ENCODE peak calls at places on chromosomes 11 and 22, in six cellular contexts. D is mucosa of descending colon, L is AG09309, W is PC-9, H is dorsolateral prefrontal cortex, R is EL. X is an unnamed sample.

GRCh38 chr22:32103648-32104326 is 55.3 kb downstream of the C22orf42 start:
- DNase-seq in D (no peak), L (no peak), W (no peak), H (no peak), R (peak; percentile 9), X (no peak)

GRCh38 chr11:67520856-67521824 is 2.1 kb downstream of the CABP2 start:
- DNase-seq in D (no peak), L (no peak), W (no peak), H (no peak), R (no peak), X (no peak)

GRCh38 chr11:73274722-73275380 is 2.7 kb downstream of the P2RY6 start:
- DNase-seq in D (no peak), L (no peak), W (no peak), H (no peak), R (no peak), X (no peak)

GRCh38 chr11:92480519-92480918 is 255.9 kb downstream of the FAT3 start:
- DNase-seq in D (no peak), L (peak; percentile 2), W (no peak), H (no peak), R (peak; percentile 37), X (no peak)

GRCh38 chr11:11977206-11977938 is 31.1 kb downstream of the DKK3 start:
- DNase-seq in D (no peak), L (peak; percentile 65), W (peak; percentile 49), H (no peak), R (peak; percentile 97), X (peak; percentile 69)

GRCh38 chr22:37801946-37802309 is 5.8 kb upstream of the GCAT start:
- DNase-seq in D (no peak), L (no peak), W (no peak), H (no peak), R (no peak), X (no peak)

GRCh38 chr22:27474112-27474571 is 327.4 kb downstream of the MN1 start:
- DNase-seq in D (no peak), L (no peak), W (peak; percentile 31), H (no peak), R (no peak), X (no peak)

GRCh38 chr11:64862914-64863313 is 15.5 kb downstream of the EHD1 start:
- DNase-seq in D (no peak), L (no peak), W (no peak), H (no peak), R (no peak), X (no peak)

GRCh38 chr11:73396251-73396930 is 20.2 kb downstream of the RELT start:
- DNase-seq in D (peak; percentile 13), L (no peak), W (no peak), H (no peak), R (no peak), X (no peak)

GRCh38 chr22:26547426-26547825 is 35.2 kb upstream of the TFIP11 start:
- DNase-seq in D (no peak), L (no peak), W (no peak), H (no peak), R (peak; percentile 13), X (no peak)

GRCh38 chr11:69647761-69648497 is 7.0 kb downstream of the CCND1 start:
- DNase-seq in D (peak; percentile 11), L (no peak), W (no peak), H (no peak), R (no peak), X (no peak)

GRCh38 chr11:57266157-57266556 is 29.1 kb upstream of the APLNR start:
- DNase-seq in D (no peak), L (no peak), W (no peak), H (no peak), R (no peak), X (no peak)

GRCh38 chr11:10641314-10642206 is 52.0 kb downstream of the IRAG1 start:
- DNase-seq in D (no peak), L (no peak), W (no peak), H (no peak), R (no peak), X (no peak)

GRCh38 chr11:128415539-128415938 is 171.8 kb downstream of the ETS1 start:
- DNase-seq in D (no peak), L (no peak), W (no peak), H (no peak), R (peak; percentile 53), X (no peak)

GRCh38 chr11:69284081-69284511 is 9.9 kb upstream of the MYEOV start:
- DNase-seq in D (peak; percentile 10), L (no peak), W (peak; percentile 67), H (no peak), R (no peak), X (no peak)

GRCh38 chr11:8285796-8286195 is 22.1 kb upstream of the LMO1 start:
- DNase-seq in D (no peak), L (no peak), W (no peak), H (no peak), R (no peak), X (no peak)

GRCh38 chr11:20114588-20114987 is 45.7 kb downstream of the DBX1 start:
- DNase-seq in D (no peak), L (no peak), W (no peak), H (no peak), R (peak; percentile 55), X (no peak)

GRCh38 chr11:92227954-92228935 is 3.6 kb downstream of the FAT3 start:
- DNase-seq in D (no peak), L (no peak), W (no peak), H (no peak), R (peak; percentile 28), X (no peak)

GRCh38 chr11:30758012-30758411 is 171.9 kb upstream of the MPPED2 start:
- DNase-seq in D (no peak), L (no peak), W (no peak), H (no peak), R (no peak), X (no peak)

GRCh38 chr11:59187587-59187986 is 15.7 kb downstream of the DTX4 start:
- DNase-seq in D (peak; percentile 70), L (no peak), W (no peak), H (no peak), R (no peak), X (peak; percentile 63)

GRCh38 chr11:102287963-102288744 is 29.1 kb upstream of the BIRC3 start:
- DNase-seq in D (no peak), L (peak; percentile 41), W (peak; percentile 38), H (no peak), R (peak; percentile 84), X (peak; percentile 64)

GRCh38 chr11:73236205-73236765 is 18.2 kb downstream of the P2RY2 start:
- DNase-seq in D (peak; percentile 6), L (no peak), W (no peak), H (no peak), R (no peak), X (no peak)

GRCh38 chr11:119798656-119799055 is 69.7 kb upstream of the NECTIN1 start:
- DNase-seq in D (no peak), L (no peak), W (no peak), H (no peak), R (no peak), X (no peak)

X was measured in mucosa of gallbladder.